ENCODE peak calls at places on chromosomes 4 and X, in five cellular contexts. B is NCI-H446; P is transverse colon; Q is Jurkat, Clone E6-1; X is mucosa of descending colon. F is an unnamed sample.
A peak's percentile ranks its signal among the peaks of the same experiment; 100 is the strongest.

GRCh38 chrX:25873196-25873595 is 264.9 kb upstream of the MAGEB18 start:
- DNase-seq in B (no peak), P (no peak), Q (no peak), X (no peak), F (no peak)

GRCh38 chrX:48794993-48795501 is 6.8 kb upstream of the HDAC6 start:
- DNase-seq in B (no peak), P (no peak), Q (no peak), X (no peak), F (no peak)

GRCh38 chr4:85170241-85170640 is 203.8 kb upstream of the WDFY3 start:
- DNase-seq in B (no peak), P (no peak), Q (no peak), X (no peak), F (no peak)

GRCh38 chr4:173214661-173215060 is 46.0 kb downstream of the GALNT7 start:
- DNase-seq in B (peak; percentile 51), P (no peak), Q (no peak), X (no peak), F (no peak)

GRCh38 chr4:25862411-25863346 is at the start of gene SEL1L3:
- DNase-seq in B (no peak), P (peak; percentile 80), Q (no peak), X (peak; percentile 86), F (peak; percentile 64)

GRCh38 chrX:40097492-40098263 is at the start of gene BCOR:
- DNase-seq in B (peak; percentile 31), P (peak; percentile 84), Q (peak; percentile 74), X (peak; percentile 87), F (peak; percentile 66)

GRCh38 chr4:68267433-68267944 is 22.0 kb upstream of the TMPRSS11B start:
- DNase-seq in B (no peak), P (no peak), Q (no peak), X (no peak), F (no peak)

GRCh38 chr4:168183717-168184571 is 91.6 kb downstream of the ANXA10 start:
- DNase-seq in B (no peak), P (no peak), Q (peak; percentile 34), X (no peak), F (no peak)

GRCh38 chrX:110258552-110258951 is 59.3 kb downstream of the AMMECR1 start:
- DNase-seq in B (no peak), P (no peak), Q (no peak), X (no peak), F (no peak)

GRCh38 chr4:7698586-7698985 is 241.1 kb downstream of the AFAP1 start:
- DNase-seq in B (no peak), P (no peak), Q (no peak), X (no peak), F (no peak)

GRCh38 chrX:134484039-134484438 is 24.1 kb downstream of the HPRT1 start:
- DNase-seq in B (no peak), P (no peak), Q (peak; percentile 36), X (no peak), F (peak; percentile 14)

GRCh38 chr4:40160258-40160657 is 36.6 kb upstream of the RHOH start:
- DNase-seq in B (no peak), P (no peak), Q (no peak), X (no peak), F (no peak)

GRCh38 chrX:15142084-15142715 is 127.7 kb downstream of the ASB9 start:
- DNase-seq in B (no peak), P (no peak), Q (no peak), X (no peak), F (no peak)

GRCh38 chr4:156158747-156159146 is 205.1 kb upstream of the CTSO start:
- DNase-seq in B (no peak), P (no peak), Q (no peak), X (no peak), F (no peak)

GRCh38 chr4:36208884-36209473 is 35.3 kb downstream of the ARAP2 start:
- DNase-seq in B (no peak), P (peak; percentile 16), Q (peak; percentile 47), X (no peak), F (no peak)

GRCh38 chr4:82798168-82799005 is at the start of gene SCD5:
- DNase-seq in B (peak; percentile 60), P (peak; percentile 64), Q (peak; percentile 88), X (peak; percentile 64), F (peak; percentile 28)

GRCh38 chr4:123785515-123785914 is 388.9 kb downstream of the SPRY1 start:
- DNase-seq in B (no peak), P (peak; percentile 27), Q (no peak), X (no peak), F (no peak)

GRCh38 chrX:45824471-45824870 is 623.8 kb upstream of the DIPK2B start:
- DNase-seq in B (no peak), P (no peak), Q (no peak), X (no peak), F (no peak)